ENCODE peak calls at places on chromosome 16, in seven cellular contexts. U is T-helper 1 cell; R is posterior vena cava; O is H54; K is effector memory CD4-positive, alpha-beta T cell; S is germinal center; H is posterior cingulate gyrus. T is an unnamed sample.

GRCh38 chr16:84929421-84930297 is 81.7 kb downstream of the ZDHHC7 start:
- DNase-seq in U (no peak), R (no peak), O (no peak), K (no peak), S (no peak), H (no peak), T (no peak)

GRCh38 chr16:81620029-81620428 is 159.1 kb upstream of the PLCG2 start:
- DNase-seq in U (no peak), R (no peak), O (no peak), K (no peak), S (no peak), H (no peak), T (no peak)

GRCh38 chr16:2719328-2720062 is 529 bp downstream of the PRSS27 start:
- DNase-seq in U (no peak), R (no peak), O (no peak), K (no peak), S (no peak), H (no peak), T (peak)

GRCh38 chr16:73016488-73016830 is 31.5 kb downstream of the ZFHX3 start:
- DNase-seq in U (no peak), R (no peak), O (no peak), K (no peak), S (no peak), H (no peak), T (no peak)

GRCh38 chr16:14409563-14409962 is 220.5 kb downstream of the PARN start:
- DNase-seq in U (no peak), R (peak), O (peak), K (no peak), S (no peak), H (no peak), T (no peak)

GRCh38 chr16:57284206-57284951 is at the start of gene PLLP:
- DNase-seq in U (no peak), R (no peak), O (peak), K (peak), S (peak), H (no peak), T (peak)

GRCh38 chr16:85571563-85571812 is 41.6 kb upstream of the GSE1 start:
- DNase-seq in U (no peak), R (no peak), O (no peak), K (no peak), S (no peak), H (no peak), T (no peak)

GRCh38 chr16:64951681-64952080 is 170.2 kb downstream of the CDH11 start:
- DNase-seq in U (no peak), R (no peak), O (no peak), K (no peak), S (no peak), H (no peak), T (no peak)

GRCh38 chr16:31333686-31334649 is 21.0 kb upstream of the ITGAX start:
- DNase-seq in U (no peak), R (no peak), O (no peak), K (peak), S (no peak), H (no peak), T (no peak)

GRCh38 chr16:71658771-71659170 is 32.8 kb downstream of the MARVELD3 start:
- DNase-seq in U (no peak), R (no peak), O (no peak), K (no peak), S (no peak), H (no peak), T (no peak)

GRCh38 chr16:12951392-12951791 is 50.0 kb downstream of the SHISA9 start:
- DNase-seq in U (no peak), R (no peak), O (no peak), K (no peak), S (no peak), H (no peak), T (no peak)

GRCh38 chr16:65388592-65388991 is 266.7 kb upstream of the CDH11 start:
- DNase-seq in U (no peak), R (no peak), O (no peak), K (no peak), S (no peak), H (no peak), T (no peak)

GRCh38 chr16:75965504-75966374 is 239.4 kb upstream of the CPHXL start:
- DNase-seq in U (no peak), R (no peak), O (no peak), K (no peak), S (no peak), H (no peak), T (no peak)

GRCh38 chr16:57757326-57757786 is 21.8 kb downstream of the KATNB1 start:
- DNase-seq in U (peak), R (peak), O (peak), K (peak), S (peak), H (peak), T (peak)

GRCh38 chr16:88770459-88771293 is 14.3 kb downstream of the PIEZO1 start:
- DNase-seq in U (no peak), R (no peak), O (peak), K (no peak), S (no peak), H (no peak), T (peak)

GRCh38 chr16:50741808-50742520 is at the start of gene CYLD:
- DNase-seq in U (peak), R (peak), O (peak), K (peak), S (peak), H (peak), T (peak)

GRCh38 chr16:73390936-73391335 is 343.0 kb upstream of the ZFHX3 start:
- DNase-seq in U (no peak), R (no peak), O (no peak), K (no peak), S (no peak), H (no peak), T (no peak)

GRCh38 chr16:22355487-22355908 is 18.9 kb downstream of the CDR2 start:
- DNase-seq in U (no peak), R (no peak), O (no peak), K (no peak), S (no peak), H (no peak), T (no peak)

GRCh38 chr16:25950586-25951201 is 258.9 kb downstream of the HS3ST4 start:
- DNase-seq in U (no peak), R (no peak), O (no peak), K (no peak), S (no peak), H (no peak), T (no peak)

GRCh38 chr16:89407282-89407924 is 83.0 kb downstream of the ANKRD11 start:
- DNase-seq in U (no peak), R (no peak), O (no peak), K (no peak), S (no peak), H (no peak), T (no peak)

T was measured in upper lobe of right lung.